ENCODE peak calls at places on chromosomes 4 and X, in eight cellular contexts. M is nephron progenitor cell, X is GM12878, V is body of pancreas, W is astrocyte of the cerebellum, Y is epithelial cell of esophagus, B is A549, N is GM06990. D is an unnamed sample.

GRCh38 chr4:7845493-7846124 is 94.1 kb downstream of the AFAP1 start:
- DNase-seq in V (no peak), Y (no peak), W (no peak), X (no peak), N (no peak), B (peak), M (no peak), D (no peak)

GRCh38 chr4:182642831-182643230 is 274.4 kb downstream of the DCTD start:
- DNase-seq in V (no peak), W (no peak), X (no peak), Y (no peak), B (peak), N (no peak), M (no peak), D (peak)

GRCh38 chr4:168592676-168593075 is 95.8 kb downstream of the PALLD start:
- DNase-seq in N (no peak), Y (peak), M (no peak), X (no peak), V (no peak), B (no peak), W (no peak), D (no peak)

GRCh38 chr4:76802546-76803021 is 95.4 kb downstream of the SOWAHB start:
- DNase-seq in M (no peak), Y (no peak), X (no peak), N (no peak), W (no peak), V (no peak), B (no peak), D (peak)

GRCh38 chrX:134478374-134478773 is 18.4 kb downstream of the HPRT1 start:
- DNase-seq in W (no peak), V (no peak), B (no peak), N (no peak), M (no peak), X (no peak), Y (no peak), D (no peak)

GRCh38 chrX:111262086-111262485 is 8.2 kb downstream of the CAPN6 start:
- DNase-seq in N (no peak), W (no peak), B (no peak), X (no peak), V (no peak), M (no peak), Y (no peak), D (no peak)

GRCh38 chrX:39816871-39817731 is 280.7 kb downstream of the BCOR start:
- DNase-seq in W (no peak), X (no peak), M (no peak), B (no peak), V (no peak), Y (no peak), N (no peak), D (peak)

GRCh38 chrX:115968436-115969252 is 201.9 kb upstream of the AGTR2 start:
- DNase-seq in Y (peak), B (peak), N (peak), V (peak), X (no peak), W (no peak), M (peak), D (peak)

GRCh38 chr4:22552802-22553201 is 36.9 kb upstream of the ADGRA3 start:
- DNase-seq in N (no peak), W (no peak), X (no peak), B (no peak), M (no peak), Y (no peak), V (no peak), D (no peak)

GRCh38 chr4:83484500-83485431 is at the start of gene ABRAXAS1:
- DNase-seq in W (peak), N (peak), X (peak), B (peak), M (peak), V (peak), Y (peak), D (peak)
- TF ChIP-seq CTCF in W (no peak), N (no peak), X (no peak), B (no peak), M (no peak), V (no peak), Y (no peak), D (no peak)

GRCh38 chr4:140427104-140427918 is at the start of gene CLGN:
- DNase-seq in N (peak), X (peak), V (peak), M (peak), B (peak), Y (peak), W (peak), D (peak)
- TF ChIP-seq CTCF in N (peak), X (peak), V (peak), M (peak), B (peak), Y (no peak), W (peak), D (peak)

GRCh38 chr4:114180481-114180880 is 201.0 kb upstream of the ARSJ start:
- DNase-seq in X (no peak), W (peak), V (no peak), Y (peak), B (peak), M (peak), N (no peak), D (peak)
- TF ChIP-seq CTCF in X (peak), W (peak), V (peak), Y (peak), B (peak), M (peak), N (peak), D (peak)

DNA sequence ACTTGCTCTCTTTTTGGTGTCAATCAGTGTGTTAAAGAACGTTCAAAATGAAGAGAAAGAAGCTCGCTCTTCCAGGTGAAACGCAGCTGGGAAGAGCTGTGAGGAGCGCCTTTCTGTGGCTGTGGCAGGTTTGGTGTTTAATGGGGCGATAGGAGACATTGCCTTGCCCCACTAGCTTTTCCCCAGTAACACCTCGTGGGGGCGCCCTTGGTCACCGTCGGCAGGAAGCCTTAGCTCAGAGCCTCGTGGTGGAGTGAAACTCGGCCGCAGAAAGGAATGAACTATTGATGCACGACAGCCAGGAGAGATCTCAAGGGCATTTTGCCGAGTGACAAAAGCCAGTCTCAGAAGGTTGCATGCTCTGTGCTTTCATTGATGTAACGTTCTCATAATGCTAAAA is 65.1 kb downstream of the GPR143 start:
- DNase-seq in W (no peak), N (no peak), M (no peak), Y (no peak), X (no peak), B (no peak), V (no peak), D (no peak)
- TF ChIP-seq CTCF in W (no peak), N (no peak), M (no peak), Y (no peak), X (no peak), B (no peak), V (no peak), D (no peak)

DNA sequence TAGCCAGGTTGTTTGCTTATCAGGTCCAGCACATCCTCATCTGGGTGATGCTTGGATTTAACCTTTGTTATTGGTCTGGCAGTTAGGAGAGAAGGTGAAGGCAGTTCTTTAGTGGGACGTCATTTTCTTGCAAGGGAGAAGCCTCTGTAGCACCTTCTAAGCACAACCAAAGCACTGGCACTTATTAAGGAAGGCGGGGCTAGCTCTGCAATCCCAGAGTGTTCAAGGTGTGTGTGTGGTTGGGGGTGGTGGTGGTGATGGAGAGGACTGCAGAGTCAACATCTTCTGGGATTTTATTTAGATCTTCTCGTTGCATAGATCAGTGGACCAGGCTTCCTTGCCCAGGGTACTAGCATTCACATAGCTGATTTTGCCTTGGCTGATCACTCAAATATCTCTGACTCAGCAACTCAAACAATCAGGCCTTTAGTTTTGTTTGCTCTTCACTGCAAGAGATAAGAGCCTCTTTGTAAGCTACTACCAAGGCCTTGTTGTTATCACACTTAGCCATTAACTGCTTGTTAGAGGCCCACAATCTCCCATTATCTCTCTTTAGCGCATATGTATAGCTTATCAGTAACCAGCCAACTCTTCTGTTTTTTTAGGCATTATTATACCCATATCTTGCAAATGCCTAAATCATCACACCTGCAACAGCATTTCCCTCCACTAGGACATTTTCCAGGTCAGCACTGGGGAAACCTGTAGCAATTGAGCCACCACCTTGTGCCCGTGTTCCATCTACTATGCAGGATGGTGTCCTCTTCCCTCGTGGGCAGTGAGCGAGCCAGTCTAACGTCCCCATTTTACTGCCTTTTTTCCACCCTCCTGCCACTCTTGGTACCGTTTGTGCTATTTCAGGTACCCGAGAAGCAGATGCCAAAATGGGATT is 36.5 kb upstream of the LINC00632 start:
- DNase-seq in W (no peak), N (no peak), V (no peak), B (peak), M (no peak), Y (no peak), X (no peak), D (no peak)
- TF ChIP-seq CTCF in W (no peak), N (no peak), V (no peak), B (no peak), M (no peak), Y (no peak), X (no peak), D (no peak)

GRCh38 chrX:108117988-108118387 is 26.4 kb downstream of the ATG4A start:
- DNase-seq in X (no peak), W (no peak), Y (no peak), N (no peak), B (no peak), M (no peak), V (no peak), D (no peak)

GRCh38 chrX:108126661-108127060 is 35.1 kb downstream of the ATG4A start:
- DNase-seq in V (no peak), X (no peak), M (no peak), Y (no peak), W (no peak), B (no peak), N (no peak), D (peak)

GRCh38 chrX:108121291-108121690 is 29.7 kb downstream of the ATG4A start:
- DNase-seq in B (no peak), N (no peak), W (no peak), X (no peak), M (no peak), V (no peak), Y (no peak), D (no peak)

GRCh38 chrX:108123591-108124366 is 32.2 kb downstream of the ATG4A start:
- DNase-seq in B (no peak), W (no peak), Y (peak), X (no peak), V (no peak), N (no peak), M (no peak), D (no peak)

GRCh38 chrX:108122748-108123147 is 31.2 kb downstream of the ATG4A start:
- DNase-seq in B (no peak), N (no peak), X (no peak), W (peak), V (no peak), M (no peak), Y (peak), D (peak)
- TF ChIP-seq CTCF in B (no peak), N (no peak), X (no peak), W (no peak), V (no peak), M (no peak), Y (no peak), D (no peak)

GRCh38 chr4:163681208-163681821 is 186.8 kb downstream of the TMA16 start:
- DNase-seq in Y (peak), B (peak), X (no peak), M (peak), W (no peak), V (no peak), N (no peak), D (peak)
- TF ChIP-seq CTCF in Y (peak), B (peak), X (peak), M (peak), W (peak), V (peak), N (peak), D (peak)

GRCh38 chrX:371907-372306 is 14.8 kb downstream of the PPP2R3B start:
- DNase-seq in V (no peak), Y (no peak), B (no peak), X (no peak), N (no peak), M (no peak), W (no peak), D (no peak)
- TF ChIP-seq CTCF in V (no peak), Y (no peak), B (no peak), X (no peak), N (no peak), M (no peak), W (no peak), D (no peak)

DNA sequence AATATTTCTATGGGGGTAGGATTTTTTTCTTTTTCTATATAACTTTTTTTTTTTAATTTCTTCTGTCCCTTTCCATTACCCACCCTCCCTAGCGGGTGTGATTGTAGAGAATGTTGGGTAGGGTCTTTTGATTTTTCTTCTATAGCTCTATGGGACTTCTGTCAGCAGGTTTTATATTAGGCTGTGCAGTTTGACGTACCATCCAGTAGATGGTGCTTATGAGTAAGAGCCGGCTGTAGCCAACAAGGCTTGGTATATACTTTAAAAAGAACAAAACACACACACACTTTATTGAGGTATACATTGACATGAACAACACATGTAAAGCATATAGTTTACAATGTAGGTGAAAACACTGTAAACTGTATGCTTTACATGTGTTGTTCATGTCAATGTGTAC is 247.9 kb upstream of the POF1B start:
- DNase-seq in M (no peak), N (no peak), X (no peak), B (peak), V (no peak), Y (no peak), W (no peak), D (no peak)
- TF ChIP-seq CTCF in M (peak), N (peak), X (peak), B (no peak), V (no peak), Y (no peak), W (no peak), D (no peak)

GRCh38 chrX:72604112-72604511 is 31.5 kb upstream of the HDAC8 start:
- DNase-seq in M (no peak), Y (no peak), B (no peak), W (no peak), N (no peak), X (no peak), V (no peak), D (no peak)

GRCh38 chrX:72604705-72605104 is 32.1 kb upstream of the HDAC8 start:
- DNase-seq in V (no peak), B (no peak), X (no peak), N (no peak), Y (no peak), M (no peak), W (no peak), D (no peak)

DNA sequence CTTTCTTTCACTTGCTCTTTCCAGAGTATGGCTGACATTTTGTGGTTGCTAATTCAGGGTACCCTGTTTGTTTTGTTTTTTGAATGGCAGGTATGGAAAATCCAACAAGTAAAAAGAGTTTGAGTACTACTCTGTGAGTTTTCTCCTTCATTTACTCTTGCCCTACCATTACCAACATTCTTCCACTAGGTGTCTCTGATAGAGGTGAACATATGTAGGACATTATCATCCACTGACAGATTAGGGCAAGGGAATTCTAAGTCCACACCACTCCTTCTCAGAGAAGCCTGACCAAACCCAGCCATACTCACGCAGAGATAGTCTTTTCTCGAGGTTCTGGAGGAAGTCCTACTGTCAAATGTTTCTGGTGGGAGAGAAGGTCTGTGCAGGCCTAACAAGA is 36.7 kb upstream of the HDAC8 start:
- DNase-seq in N (no peak), Y (peak), M (no peak), B (peak), V (no peak), X (no peak), W (no peak), D (peak)
- TF ChIP-seq CTCF in N (peak), Y (peak), M (no peak), B (peak), V (no peak), X (peak), W (peak), D (peak)

D was measured in fibroblast of pulmonary artery.